ENCODE peak calls at places on chromosomes 5 and 9, in seven cellular contexts. One of them, this sample, is unnamed.

GRCh38 chr5:160230686-160231527 is 1.6 kb downstream of the FABP6 start:
- DNase-seq in EH: peak; percentile 27
- DNase-seq in non-pigmented ciliary epithelial cell: no peak
- DNase-seq in fibroblast of pulmonary artery: peak; percentile 46
- DNase-seq in lung: peak; percentile 66
- DNase-seq in suprapubic skin: no peak
- DNase-seq in stimulated activated naive CD4-positive, alpha-beta T cell: no peak
- DNase-seq in this sample: no peak

GRCh38 chr9:76109953-76110352 is 219.5 kb downstream of the PCSK5 start:
- DNase-seq in EH: peak; percentile 0
- DNase-seq in non-pigmented ciliary epithelial cell: no peak
- DNase-seq in fibroblast of pulmonary artery: no peak
- DNase-seq in lung: peak; percentile 29
- DNase-seq in suprapubic skin: no peak
- DNase-seq in stimulated activated naive CD4-positive, alpha-beta T cell: no peak
- DNase-seq in this sample: no peak

GRCh38 chr5:53603009-53603687 is 42.7 kb downstream of the NDUFS4 start:
- DNase-seq in EH: no peak
- DNase-seq in non-pigmented ciliary epithelial cell: no peak
- DNase-seq in fibroblast of pulmonary artery: peak; percentile 57
- DNase-seq in lung: no peak
- DNase-seq in suprapubic skin: no peak
- DNase-seq in stimulated activated naive CD4-positive, alpha-beta T cell: no peak
- DNase-seq in this sample: no peak

GRCh38 chr9:91483835-91484234 is 60.2 kb upstream of the NFIL3 start:
- DNase-seq in EH: no peak
- DNase-seq in non-pigmented ciliary epithelial cell: no peak
- DNase-seq in fibroblast of pulmonary artery: no peak
- DNase-seq in lung: no peak
- DNase-seq in suprapubic skin: no peak
- DNase-seq in stimulated activated naive CD4-positive, alpha-beta T cell: no peak
- DNase-seq in this sample: no peak

GRCh38 chr5:173163219-173163618 is 18.9 kb downstream of the BNIP1 start:
- DNase-seq in EH: peak; percentile 29
- DNase-seq in non-pigmented ciliary epithelial cell: no peak
- DNase-seq in fibroblast of pulmonary artery: peak; percentile 48
- DNase-seq in lung: no peak
- DNase-seq in suprapubic skin: no peak
- DNase-seq in stimulated activated naive CD4-positive, alpha-beta T cell: no peak
- DNase-seq in this sample: peak; percentile 47

GRCh38 chr5:145500712-145501111 is 334.4 kb downstream of the PRELID2 start:
- DNase-seq in EH: no peak
- DNase-seq in non-pigmented ciliary epithelial cell: no peak
- DNase-seq in fibroblast of pulmonary artery: no peak
- DNase-seq in lung: no peak
- DNase-seq in suprapubic skin: no peak
- DNase-seq in stimulated activated naive CD4-positive, alpha-beta T cell: no peak
- DNase-seq in this sample: no peak

GRCh38 chr9:7570107-7570720 is 229.4 kb downstream of the DMAC1 start:
- DNase-seq in EH: peak; percentile 37
- DNase-seq in non-pigmented ciliary epithelial cell: peak; percentile 8
- DNase-seq in fibroblast of pulmonary artery: peak; percentile 61
- DNase-seq in lung: peak; percentile 48
- DNase-seq in suprapubic skin: no peak
- DNase-seq in stimulated activated naive CD4-positive, alpha-beta T cell: peak; percentile 70
- DNase-seq in this sample: peak; percentile 15

GRCh38 chr5:107282061-107282460 is 388.7 kb downstream of the EFNA5 start:
- DNase-seq in EH: no peak
- DNase-seq in non-pigmented ciliary epithelial cell: no peak
- DNase-seq in fibroblast of pulmonary artery: no peak
- DNase-seq in lung: no peak
- DNase-seq in suprapubic skin: no peak
- DNase-seq in stimulated activated naive CD4-positive, alpha-beta T cell: no peak
- DNase-seq in this sample: no peak